ENCODE peak calls at places on chromosome 10, in seven cellular contexts. P, T, K, H, W, V and S are unnamed samples.

GRCh38 chr10:115355162-115355760 is 262.1 kb downstream of the ATRNL1 start:
- DNase-seq in T (peak; percentile 18), W (no peak), V (no peak), P (peak; percentile 52), K (peak; percentile 80), H (no peak), S (peak; percentile 31)

GRCh38 chr10:127302343-127302742 is 106.0 kb upstream of the INSYN2A start:
- DNase-seq in W (no peak), P (no peak), V (no peak), T (no peak), H (no peak), K (no peak), S (no peak)

GRCh38 chr10:77854115-77854514 is 72.4 kb downstream of the DLG5 start:
- DNase-seq in T (no peak), K (no peak), P (no peak), H (no peak), W (no peak), V (no peak), S (no peak)

GRCh38 chr10:97000487-97001182 is 168.5 kb downstream of the LCOR start:
- DNase-seq in P (no peak), V (no peak), T (no peak), W (no peak), K (no peak), H (no peak), S (no peak)

GRCh38 chr10:98560585-98560984 is 113.8 kb upstream of the HPS1 start:
- DNase-seq in K (no peak), V (no peak), P (no peak), T (no peak), H (no peak), W (no peak), S (no peak)

GRCh38 chr10:126596472-126597016 is 73.9 kb downstream of the C10orf90 start:
- DNase-seq in K (no peak), P (no peak), T (no peak), H (no peak), V (no peak), W (no peak), S (no peak)

GRCh38 chr10:87752571-87752970 is 65.5 kb downstream of the ATAD1 start:
- DNase-seq in H (no peak), P (no peak), T (no peak), K (peak; percentile 43), V (no peak), W (no peak), S (no peak)

GRCh38 chr10:121526801-121527221 is 71.4 kb downstream of the FGFR2 start:
- DNase-seq in H (no peak), T (no peak), P (no peak), V (no peak), K (no peak), W (no peak), S (no peak)

GRCh38 chr10:125154529-125154928 is 5.8 kb downstream of the CTBP2 start:
- DNase-seq in H (no peak), P (no peak), V (no peak), K (no peak), W (no peak), T (no peak), S (no peak)

GRCh38 chr10:86334515-86335085 is 32.0 kb downstream of the GRID1 start:
- DNase-seq in P (no peak), T (no peak), H (no peak), K (no peak), V (no peak), W (no peak), S (no peak)

GRCh38 chr10:8073696-8074416 is 19.4 kb downstream of the GATA3 start:
- DNase-seq in P (no peak), V (no peak), T (no peak), K (no peak), H (no peak), W (no peak), S (no peak)

GRCh38 chr10:125983161-125983560 is 86.8 kb downstream of the FANK1 start:
- DNase-seq in W (no peak), V (no peak), P (no peak), K (no peak), H (no peak), T (no peak), S (no peak)

GRCh38 chr10:81943583-81943982 is 68.6 kb downstream of the NRG3 start:
- DNase-seq in H (no peak), T (no peak), K (no peak), W (no peak), V (no peak), P (no peak), S (no peak)

GRCh38 chr10:60801538-60801937 is 23.3 kb downstream of the CDK1 start:
- DNase-seq in K (peak; percentile 42), P (no peak), H (no peak), V (no peak), T (no peak), W (no peak), S (no peak)

DNA sequence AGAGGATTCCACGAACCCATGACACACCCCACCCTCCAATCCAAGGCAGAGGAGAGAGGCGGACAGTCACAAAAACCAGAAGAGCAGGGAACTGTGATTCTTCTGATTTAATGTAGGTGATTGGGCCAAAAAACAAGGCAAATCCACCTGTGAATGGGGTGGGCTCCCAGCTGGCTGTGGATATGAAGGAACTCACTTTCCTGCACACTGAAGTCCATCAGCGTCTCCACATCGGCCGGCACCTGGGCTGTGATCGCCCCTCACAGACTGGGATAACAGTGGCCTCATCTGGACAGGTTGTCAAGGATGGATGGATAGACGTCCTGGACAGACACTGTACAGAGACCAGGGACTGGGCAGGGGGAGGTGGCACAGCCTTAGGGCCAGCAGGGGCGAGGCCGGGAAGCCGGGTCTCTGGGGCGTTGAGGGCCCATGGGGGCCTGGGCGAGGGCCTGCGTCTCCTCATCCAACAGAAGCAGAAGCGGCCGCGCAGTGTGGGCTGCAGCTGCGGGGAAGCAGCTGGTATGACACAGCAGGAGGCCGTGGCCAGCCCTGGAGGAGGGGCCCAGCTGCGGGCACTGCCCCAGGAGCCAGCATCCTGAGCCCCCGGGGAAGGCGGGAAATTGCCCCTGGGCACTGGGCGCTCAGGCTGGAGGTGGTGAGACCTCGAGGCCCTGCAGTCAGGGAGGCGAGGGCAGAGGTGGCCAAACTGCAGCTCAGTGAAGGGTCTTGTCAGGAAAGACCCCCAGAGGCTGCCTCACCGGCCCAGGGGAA is 54.2 kb downstream of the DIP2C start:
- DNase-seq in H (no peak), P (no peak), K (no peak), V (no peak), W (no peak), T (no peak), S (no peak)
- TF ChIP-seq CTCF in H (no peak), P (no peak), K (no peak), V (no peak), W (no peak), T (no peak), S (no peak)

GRCh38 chr10:71825217-71825616 is 25.8 kb downstream of the PSAP start:
- DNase-seq in V (no peak), K (no peak), P (no peak), W (no peak), T (no peak), H (no peak), S (no peak)
- TF ChIP-seq CTCF in V (no peak), K (peak; percentile 7), P (peak; percentile 7), W (no peak), T (no peak), H (no peak), S (no peak)

GRCh38 chr10:76461024-76461423 is 1029.6 kb downstream of the LRMDA start:
- DNase-seq in V (no peak), K (no peak), T (no peak), H (no peak), P (no peak), W (no peak), S (no peak)
- TF ChIP-seq CTCF in V (no peak), K (no peak), T (no peak), H (no peak), P (no peak), W (no peak), S (no peak)

GRCh38 chr10:9215121-9215520 is 1160.6 kb downstream of the GATA3 start:
- DNase-seq in V (no peak), K (no peak), T (no peak), P (no peak), W (no peak), H (no peak), S (no peak)

GRCh38 chr10:9205558-9205957 is 1151.1 kb downstream of the GATA3 start:
- DNase-seq in H (no peak), W (no peak), P (no peak), T (no peak), V (no peak), K (no peak), S (no peak)

GRCh38 chr10:9214618-9215017 is 1160.1 kb downstream of the GATA3 start:
- DNase-seq in T (no peak), V (no peak), P (no peak), H (no peak), W (no peak), K (no peak), S (no peak)

GRCh38 chr10:9209105-9209798 is 1154.8 kb downstream of the GATA3 start:
- DNase-seq in P (peak; percentile 51), T (peak; percentile 79), V (peak; percentile 64), K (peak; percentile 75), H (peak; percentile 54), W (peak; percentile 43), S (peak; percentile 39)

GRCh38 chr10:9211228-9211627 is 1156.7 kb downstream of the GATA3 start:
- DNase-seq in V (no peak), H (no peak), T (no peak), K (peak; percentile 5), W (no peak), P (no peak), S (no peak)
- TF ChIP-seq CTCF in V (peak; percentile 9), H (no peak), T (peak; percentile 54), K (peak; percentile 39), W (peak; percentile 37), P (no peak), S (no peak)

GRCh38 chr10:12020574-12020973 is 22.0 kb downstream of the UPF2 start:
- DNase-seq in K (no peak), P (no peak), H (no peak), W (no peak), T (no peak), V (no peak), S (no peak)
- TF ChIP-seq CTCF in K (no peak), P (no peak), H (no peak), W (no peak), T (no peak), V (no peak), S (no peak)

GRCh38 chr10:70561051-70561450 is 41.5 kb downstream of the PRF1 start:
- DNase-seq in K (peak; percentile 57), T (no peak), P (no peak), V (peak; percentile 27), H (no peak), W (peak; percentile 51), S (no peak)

GRCh38 chr10:70562036-70562710 is 40.4 kb downstream of the PRF1 start:
- DNase-seq in V (peak; percentile 29), P (no peak), H (no peak), K (no peak), W (no peak), T (no peak), S (no peak)

GRCh38 chr10:70563230-70563629 is 39.3 kb downstream of the PRF1 start:
- DNase-seq in H (no peak), W (no peak), T (no peak), P (no peak), K (no peak), V (peak; percentile 32), S (no peak)

GRCh38 chr10:70560511-70560931 is 42.0 kb downstream of the PRF1 start:
- DNase-seq in T (no peak), P (no peak), K (no peak), W (no peak), V (peak; percentile 44), H (no peak), S (no peak)

GRCh38 chr10:70561558-70561957 is 41.0 kb downstream of the PRF1 start:
- DNase-seq in V (no peak), K (no peak), H (no peak), W (no peak), T (no peak), P (no peak), S (no peak)
- TF ChIP-seq CTCF in V (no peak), K (no peak), H (no peak), W (no peak), T (no peak), P (no peak), S (no peak)